ENCODE peak calls at places on chromosomes 12 and 14, in six cellular contexts. O is GM13976; Z is NCI-H460; V is epithelial cell of esophagus; S is progenitor cell of endocrine pancreas; H is stimulated activated CD8-positive, alpha-beta memory T cell treated with anti-CD3 and anti-CD28 coated beads, Interleukin-4, amount 100 ng/mL, for 24 hours. T is an unnamed sample.

GRCh38 chr12:49323524-49324097 is 556 bp downstream of the TROAP start:
- DNase-seq in O (no peak), Z (no peak), V (no peak), S (no peak), H (no peak), T (no peak)

GRCh38 chr12:83210933-83211332 is 524.2 kb downstream of the TMTC2 start:
- DNase-seq in O (no peak), Z (no peak), V (no peak), S (no peak), H (no peak), T (no peak)

GRCh38 chr14:45089813-45090212 is 5.9 kb downstream of the PRPF39 start:
- DNase-seq in O (peak), Z (peak), V (peak), S (no peak), H (no peak), T (no peak)

GRCh38 chr14:69701857-69702256 is 65.1 kb upstream of the SRSF5 start:
- DNase-seq in O (no peak), Z (no peak), V (no peak), S (no peak), H (no peak), T (no peak)

GRCh38 chr12:116037941-116038837 is 239.3 kb downstream of the MED13L start:
- DNase-seq in O (no peak), Z (no peak), V (no peak), S (no peak), H (no peak), T (no peak)

GRCh38 chr12:124369055-124369900 is 74.4 kb downstream of the RFLNA start:
- DNase-seq in O (no peak), Z (peak), V (no peak), S (no peak), H (no peak), T (peak)

GRCh38 chr12:795305-795704 is 42.9 kb downstream of the WNK1 start:
- DNase-seq in O (no peak), Z (no peak), V (no peak), S (no peak), H (peak), T (no peak)

GRCh38 chr12:70648831-70649230 is 11.6 kb upstream of the PTPRB start:
- DNase-seq in O (no peak), Z (no peak), V (peak), S (no peak), H (no peak), T (no peak)

GRCh38 chr12:6333029-6333428 is 8.8 kb downstream of the TNFRSF1A start:
- DNase-seq in O (no peak), Z (no peak), V (no peak), S (no peak), H (no peak), T (no peak)

GRCh38 chr12:79329933-79330332 is 360.8 kb downstream of the PAWR start:
- DNase-seq in O (no peak), Z (no peak), V (peak), S (no peak), H (no peak), T (no peak)